ENCODE peak calls at places on chromosome 7, in five cellular contexts. One of them, this sample, is unnamed.
A peak's percentile ranks its signal among the peaks of the same experiment; 100 is the strongest.

GRCh38 chr7:91347288-91347687 is 83.1 kb downstream of the FZD1 start:
- DNase-seq in fibroblast of the aortic adventitia: peak; percentile 15
- DNase-seq in neural crest cell: no peak
- DNase-seq in heart left ventricle: no peak
- DNase-seq in cardiac muscle cell: peak; percentile 55
- DNase-seq in this sample: peak; percentile 72

GRCh38 chr7:93890464-93891068 is at the start of gene TFPI2:
- DNase-seq in heart left ventricle: peak; percentile 25
- DNase-seq in cardiac muscle cell: peak; percentile 87
- DNase-seq in fibroblast of the aortic adventitia: peak; percentile 70
- DNase-seq in neural crest cell: peak; percentile 27
- DNase-seq in this sample: peak; percentile 57

GRCh38 chr7:1232623-1233327 is at the start of gene UNCX:
- DNase-seq in neural crest cell: no peak
- DNase-seq in fibroblast of the aortic adventitia: no peak
- DNase-seq in heart left ventricle: no peak
- DNase-seq in cardiac muscle cell: no peak
- DNase-seq in this sample: no peak

GRCh38 chr7:19815546-19815945 is 42.1 kb upstream of the TMEM196 start:
- DNase-seq in neural crest cell: no peak
- DNase-seq in heart left ventricle: no peak
- DNase-seq in cardiac muscle cell: no peak
- DNase-seq in fibroblast of the aortic adventitia: no peak
- DNase-seq in this sample: no peak

GRCh38 chr7:106111671-106112117 is 418 bp downstream of the SYPL1 start:
- DNase-seq in cardiac muscle cell: peak; percentile 88
- DNase-seq in neural crest cell: no peak
- DNase-seq in heart left ventricle: peak; percentile 81
- DNase-seq in fibroblast of the aortic adventitia: peak; percentile 72
- DNase-seq in this sample: peak; percentile 65

GRCh38 chr7:141221007-141221612 is 147.2 kb downstream of the TMEM178B start:
- DNase-seq in fibroblast of the aortic adventitia: no peak
- DNase-seq in cardiac muscle cell: no peak
- DNase-seq in neural crest cell: no peak
- DNase-seq in heart left ventricle: no peak
- DNase-seq in this sample: peak; percentile 8

GRCh38 chr7:81534446-81534845 is 235.4 kb downstream of the HGF start:
- DNase-seq in heart left ventricle: no peak
- DNase-seq in neural crest cell: no peak
- DNase-seq in cardiac muscle cell: no peak
- DNase-seq in fibroblast of the aortic adventitia: no peak
- DNase-seq in this sample: no peak

GRCh38 chr7:24751484-24751883 is 5.8 kb downstream of the GSDME start:
- DNase-seq in neural crest cell: no peak
- DNase-seq in fibroblast of the aortic adventitia: peak; percentile 36
- DNase-seq in cardiac muscle cell: no peak
- DNase-seq in heart left ventricle: no peak
- DNase-seq in this sample: no peak

GRCh38 chr7:144835166-144835611 is 664 bp downstream of the TPK1 start:
- DNase-seq in fibroblast of the aortic adventitia: peak; percentile 60
- DNase-seq in heart left ventricle: peak; percentile 49
- DNase-seq in cardiac muscle cell: peak; percentile 64
- DNase-seq in neural crest cell: peak; percentile 43
- DNase-seq in this sample: peak; percentile 60

GRCh38 chr7:29194206-29194593 is 375 bp upstream of the CHN2 start:
- DNase-seq in cardiac muscle cell: peak; percentile 11
- DNase-seq in neural crest cell: peak; percentile 26
- DNase-seq in heart left ventricle: no peak
- DNase-seq in fibroblast of the aortic adventitia: no peak
- DNase-seq in this sample: no peak

GRCh38 chr7:69994907-69995542 is 396.8 kb downstream of the AUTS2 start:
- DNase-seq in neural crest cell: no peak
- DNase-seq in heart left ventricle: no peak
- DNase-seq in cardiac muscle cell: no peak
- DNase-seq in fibroblast of the aortic adventitia: no peak
- DNase-seq in this sample: no peak

DNA sequence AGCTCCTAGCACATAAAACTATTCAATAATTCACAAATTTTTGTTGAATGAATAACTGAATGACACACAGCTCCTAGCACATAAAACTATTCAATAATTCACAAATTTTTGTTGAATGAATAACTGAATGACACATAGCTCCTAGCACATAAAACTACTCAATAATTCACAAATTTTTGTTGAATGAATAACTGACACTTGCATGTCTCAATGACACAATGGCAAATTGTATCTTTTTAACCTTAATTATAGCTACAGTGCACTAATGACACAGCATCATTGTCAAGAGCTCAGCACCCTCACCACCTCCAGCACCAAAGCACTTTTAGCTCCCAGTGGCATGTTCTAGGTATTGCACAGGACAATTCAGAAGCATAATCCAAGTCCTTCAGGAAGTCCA is 131.6 kb downstream of the PDE1C start:
- DNase-seq in fibroblast of the aortic adventitia: no peak
- DNase-seq in heart left ventricle: no peak
- DNase-seq in cardiac muscle cell: no peak
- DNase-seq in neural crest cell: no peak
- DNase-seq in this sample: peak; percentile 43
- TF ChIP-seq CTCF in fibroblast of the aortic adventitia: peak; percentile 37
- TF ChIP-seq CTCF in heart left ventricle: peak; percentile 13
- TF ChIP-seq CTCF in cardiac muscle cell: no peak
- TF ChIP-seq CTCF in neural crest cell: peak; percentile 48
- TF ChIP-seq CTCF in this sample: peak; percentile 33

GRCh38 chr7:122887198-122887597 is 938 bp upstream of the CADPS2 start:
- DNase-seq in neural crest cell: peak; percentile 41
- DNase-seq in cardiac muscle cell: peak; percentile 70
- DNase-seq in heart left ventricle: peak; percentile 63
- DNase-seq in fibroblast of the aortic adventitia: peak; percentile 65
- DNase-seq in this sample: peak; percentile 79
- TF ChIP-seq CTCF in neural crest cell: peak; percentile 45
- TF ChIP-seq CTCF in cardiac muscle cell: peak; percentile 34
- TF ChIP-seq CTCF in heart left ventricle: no peak
- TF ChIP-seq CTCF in fibroblast of the aortic adventitia: no peak
- TF ChIP-seq CTCF in this sample: peak; percentile 22

DNA sequence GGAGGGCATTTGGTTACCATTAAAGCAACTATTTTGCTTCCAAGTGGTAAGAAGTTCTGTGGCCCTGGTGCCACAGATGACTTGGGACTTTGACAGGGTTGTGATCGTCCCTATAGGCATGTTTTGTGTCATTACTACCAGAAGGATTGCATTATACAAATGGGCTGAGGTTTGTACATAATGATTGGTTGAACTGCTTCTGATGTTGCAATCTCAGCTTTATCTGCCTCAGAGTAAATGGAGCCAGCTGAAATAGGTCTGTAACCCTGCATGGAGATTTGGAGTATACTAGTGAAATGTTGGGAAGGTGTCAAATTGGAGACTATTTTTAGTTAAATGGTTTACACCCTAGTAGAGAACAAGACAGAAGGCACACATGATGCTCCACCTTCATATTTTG is 46.1 kb upstream of the SEPTIN7 start:
- DNase-seq in heart left ventricle: no peak
- DNase-seq in neural crest cell: no peak
- DNase-seq in fibroblast of the aortic adventitia: peak; percentile 87
- DNase-seq in cardiac muscle cell: peak; percentile 86
- DNase-seq in this sample: no peak
- TF ChIP-seq CTCF in heart left ventricle: no peak
- TF ChIP-seq CTCF in neural crest cell: no peak
- TF ChIP-seq CTCF in fibroblast of the aortic adventitia: no peak
- TF ChIP-seq CTCF in cardiac muscle cell: no peak
- TF ChIP-seq CTCF in this sample: no peak

DNA sequence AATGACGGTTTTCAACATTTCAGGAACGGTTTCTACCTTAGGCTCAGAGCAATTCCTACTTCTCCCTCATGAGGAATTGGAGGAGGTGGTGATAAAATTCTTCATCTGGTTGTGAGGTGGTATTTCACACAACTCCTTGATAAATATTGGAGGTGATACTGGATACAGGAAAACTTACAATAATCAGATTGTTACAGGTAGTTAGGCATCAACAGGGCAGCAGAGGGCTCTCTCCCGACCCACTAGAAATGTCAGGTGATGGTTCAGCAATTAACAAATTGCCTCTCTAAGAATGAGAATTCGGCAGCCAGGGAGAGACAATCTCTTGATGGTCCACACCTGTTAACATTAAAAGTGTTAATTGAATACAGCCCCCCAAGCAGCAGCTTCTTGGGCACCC is 22.6 kb downstream of the ZNF786 start:
- DNase-seq in heart left ventricle: no peak
- DNase-seq in neural crest cell: no peak
- DNase-seq in cardiac muscle cell: no peak
- DNase-seq in fibroblast of the aortic adventitia: no peak
- DNase-seq in this sample: no peak
- TF ChIP-seq CTCF in heart left ventricle: no peak
- TF ChIP-seq CTCF in neural crest cell: no peak
- TF ChIP-seq CTCF in cardiac muscle cell: no peak
- TF ChIP-seq CTCF in fibroblast of the aortic adventitia: no peak
- TF ChIP-seq CTCF in this sample: no peak

GRCh38 chr7:101378808-101379207 is 16.1 kb downstream of the COL26A1 start:
- DNase-seq in neural crest cell: no peak
- DNase-seq in heart left ventricle: peak; percentile 22
- DNase-seq in fibroblast of the aortic adventitia: peak; percentile 16
- DNase-seq in cardiac muscle cell: peak; percentile 57
- DNase-seq in this sample: no peak
- TF ChIP-seq CTCF in neural crest cell: no peak
- TF ChIP-seq CTCF in heart left ventricle: no peak
- TF ChIP-seq CTCF in fibroblast of the aortic adventitia: no peak
- TF ChIP-seq CTCF in cardiac muscle cell: peak; percentile 6
- TF ChIP-seq CTCF in this sample: no peak

DNA sequence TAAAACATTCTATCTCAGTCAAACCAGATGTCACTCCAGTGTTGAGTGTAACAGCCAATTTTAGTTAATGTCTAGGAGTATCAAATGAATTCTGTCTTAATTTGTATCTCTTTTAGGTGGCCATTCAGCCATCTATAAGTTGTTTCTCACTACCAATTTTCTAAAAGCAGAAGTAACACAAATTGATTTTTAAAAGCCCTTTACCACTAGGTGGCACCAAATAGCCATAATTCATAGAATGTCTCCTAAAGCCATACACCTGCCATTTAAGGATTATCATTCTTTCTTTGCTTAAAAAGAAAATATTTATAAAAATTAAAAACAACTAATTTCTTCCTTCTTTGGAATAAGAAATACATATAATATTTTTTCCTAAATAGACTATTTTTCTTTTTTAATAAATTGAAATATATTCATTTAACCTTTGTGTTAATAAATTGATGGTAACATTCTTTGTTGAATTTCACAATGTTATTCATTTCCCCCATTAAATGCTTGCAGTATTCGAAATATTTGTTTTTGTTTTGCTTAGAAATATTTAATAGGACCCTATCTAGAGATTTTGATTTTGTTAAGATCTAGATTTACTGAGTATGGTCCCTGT is 107.8 kb upstream of the PPP1R3A start:
- DNase-seq in neural crest cell: peak; percentile 35
- DNase-seq in cardiac muscle cell: peak; percentile 68
- DNase-seq in heart left ventricle: no peak
- DNase-seq in fibroblast of the aortic adventitia: peak; percentile 79
- DNase-seq in this sample: peak; percentile 60
- TF ChIP-seq CTCF in neural crest cell: peak; percentile 85
- TF ChIP-seq CTCF in cardiac muscle cell: peak; percentile 52
- TF ChIP-seq CTCF in heart left ventricle: peak; percentile 65
- TF ChIP-seq CTCF in fibroblast of the aortic adventitia: peak; percentile 56
- TF ChIP-seq CTCF in this sample: peak; percentile 46

DNA sequence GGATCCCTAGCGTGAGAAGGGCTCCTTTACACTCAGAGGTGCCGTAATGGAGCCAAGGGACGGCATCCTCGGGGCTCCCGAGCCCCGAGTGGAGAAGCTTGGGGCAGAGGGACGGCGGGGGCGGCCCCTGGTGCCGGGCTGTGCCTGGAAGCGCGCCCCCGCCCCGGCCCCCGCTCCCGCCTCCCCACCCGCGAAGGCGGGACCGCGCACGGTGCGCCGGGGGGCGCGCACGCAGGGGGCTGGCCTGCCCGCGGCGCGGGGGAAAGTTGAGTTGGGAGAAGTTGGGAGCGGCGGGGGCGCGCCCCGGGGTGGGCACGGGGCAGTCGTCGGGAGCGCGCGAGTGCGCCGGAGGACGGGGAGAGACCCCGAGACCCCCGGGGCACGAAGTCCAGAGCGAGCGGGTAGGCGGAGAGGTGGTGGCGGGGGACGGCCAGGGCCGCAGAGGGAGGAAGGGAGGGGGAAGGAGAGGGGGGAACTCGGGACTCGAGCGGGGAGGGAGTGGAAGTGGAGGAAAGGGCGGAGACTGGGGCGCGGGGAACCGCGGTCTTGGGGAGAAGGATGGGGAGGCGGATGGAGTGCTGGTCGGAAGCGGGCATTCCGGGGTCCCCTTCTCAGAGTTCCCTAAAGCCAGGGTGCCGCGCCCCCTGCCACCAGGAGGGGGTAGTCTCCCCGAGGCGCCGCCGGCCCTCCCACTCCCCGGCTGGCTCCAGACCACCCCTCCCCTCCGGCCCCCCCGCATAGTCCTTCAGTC is at the start of gene SLC4A2:
- DNase-seq in cardiac muscle cell: peak; percentile 75
- DNase-seq in neural crest cell: peak; percentile 61
- DNase-seq in heart left ventricle: peak; percentile 89
- DNase-seq in fibroblast of the aortic adventitia: peak; percentile 56
- DNase-seq in this sample: peak; percentile 69
- TF ChIP-seq CTCF in cardiac muscle cell: peak; percentile 50
- TF ChIP-seq CTCF in neural crest cell: peak; percentile 68
- TF ChIP-seq CTCF in heart left ventricle: peak; percentile 56
- TF ChIP-seq CTCF in fibroblast of the aortic adventitia: peak; percentile 58
- TF ChIP-seq CTCF in this sample: peak; percentile 62

GRCh38 chr7:132771301-132771730 is 195.0 kb upstream of the PLXNA4 start:
- DNase-seq in neural crest cell: no peak
- DNase-seq in heart left ventricle: no peak
- DNase-seq in cardiac muscle cell: no peak
- DNase-seq in fibroblast of the aortic adventitia: no peak
- DNase-seq in this sample: no peak
- TF ChIP-seq CTCF in neural crest cell: no peak
- TF ChIP-seq CTCF in heart left ventricle: no peak
- TF ChIP-seq CTCF in cardiac muscle cell: no peak
- TF ChIP-seq CTCF in fibroblast of the aortic adventitia: no peak
- TF ChIP-seq CTCF in this sample: no peak

This sample was measured in astrocyte of the spinal cord.